ENCODE peak calls at places on chromosome 10, in four cellular contexts. R is sigmoid colon, W is ovary, N is IMR-90. F is an unnamed sample.

GRCh38 chr10:71766717-71767419 is 6.5 kb downstream of the VSIR start:
- DNase-seq in W (peak; percentile 75), R (peak; percentile 89), N (peak; percentile 95), F (no peak)

GRCh38 chr10:72487521-72487920 is 132.8 kb upstream of the DNAJB12 start:
- DNase-seq in N (no peak), R (no peak), W (no peak), F (no peak)

GRCh38 chr10:9195385-9195784 is 1140.9 kb downstream of the GATA3 start:
- DNase-seq in R (no peak), N (no peak), W (no peak), F (no peak)

GRCh38 chr10:51894752-51895151 is 195.4 kb upstream of the CSTF2T start:
- DNase-seq in W (no peak), R (no peak), N (peak; percentile 73), F (no peak)

GRCh38 chr10:29996842-29997123 is 62.6 kb downstream of the JCAD start:
- DNase-seq in R (no peak), W (no peak), N (no peak), F (no peak)

GRCh38 chr10:59108886-59109288 is 67.6 kb upstream of the PHYHIPL start:
- DNase-seq in W (no peak), R (no peak), N (no peak), F (no peak)

GRCh38 chr10:123922126-123922525 is 30.5 kb upstream of the CPXM2 start:
- DNase-seq in W (no peak), N (no peak), R (no peak), F (no peak)

GRCh38 chr10:36114913-36115312 is 472.8 kb upstream of the FZD8 start:
- DNase-seq in N (peak; percentile 84), R (no peak), W (no peak), F (no peak)

GRCh38 chr10:124740374-124741280 is 3.6 kb downstream of the FAM53B start:
- DNase-seq in N (peak; percentile 41), R (peak; percentile 92), W (peak; percentile 72), F (no peak)

GRCh38 chr10:69389827-69390490 is 26.8 kb downstream of the TACR2 start:
- DNase-seq in R (no peak), N (peak; percentile 26), W (no peak), F (no peak)

GRCh38 chr10:543131-543530 is 146.3 kb downstream of the DIP2C start:
- DNase-seq in N (no peak), W (no peak), R (peak; percentile 29), F (peak; percentile 12)

GRCh38 chr10:96268341-96268909 is 2.9 kb downstream of the BLNK start:
- DNase-seq in W (no peak), N (no peak), R (no peak), F (no peak)
- H3K4me3 ChIP-seq in W (no peak overlapping the region), N (no peak overlapping the region), R (no peak overlapping the region), F (peak overlapping the region; percentile 45)

GRCh38 chr10:3226960-3227724 is 54.6 kb upstream of the PITRM1 start:
- DNase-seq in W (no peak), R (no peak), N (peak; percentile 79), F (no peak)

GRCh38 chr10:3222068-3222467 is 49.5 kb upstream of the PITRM1 start:
- DNase-seq in N (no peak), W (no peak), R (no peak), F (no peak)

GRCh38 chr10:3228610-3228945 is 56.0 kb upstream of the PITRM1 start:
- DNase-seq in R (no peak), W (no peak), N (no peak), F (no peak)

GRCh38 chr10:3224241-3224640 is 51.7 kb upstream of the PITRM1 start:
- DNase-seq in N (no peak), W (no peak), R (no peak), F (no peak)

DNA sequence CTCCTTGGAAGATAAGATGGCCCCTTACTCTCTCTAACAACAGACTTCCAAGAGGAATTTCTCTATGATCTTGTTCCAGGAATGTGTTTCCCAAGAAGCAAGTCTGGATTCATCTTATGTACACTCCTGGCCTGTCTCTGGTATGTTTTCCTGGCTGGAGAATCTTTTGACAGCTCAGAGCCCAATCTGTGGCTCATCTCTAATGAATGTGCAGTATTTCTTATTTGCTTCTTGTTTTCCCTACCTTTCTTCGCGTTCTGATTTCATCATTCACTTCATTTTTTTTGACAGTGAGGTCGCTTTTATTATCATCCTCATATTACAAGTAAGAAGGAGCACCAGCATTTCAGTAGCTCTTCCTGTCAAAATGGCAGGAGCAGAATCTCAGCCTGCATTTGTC is 53.0 kb upstream of the PITRM1 start:
- DNase-seq in N (peak; percentile 69), W (no peak), R (no peak), F (no peak)
- H3K27ac ChIP-seq in N (no peak overlapping the region), W (no peak overlapping the region), R (no peak overlapping the region), F (no peak overlapping the region)

DNA sequence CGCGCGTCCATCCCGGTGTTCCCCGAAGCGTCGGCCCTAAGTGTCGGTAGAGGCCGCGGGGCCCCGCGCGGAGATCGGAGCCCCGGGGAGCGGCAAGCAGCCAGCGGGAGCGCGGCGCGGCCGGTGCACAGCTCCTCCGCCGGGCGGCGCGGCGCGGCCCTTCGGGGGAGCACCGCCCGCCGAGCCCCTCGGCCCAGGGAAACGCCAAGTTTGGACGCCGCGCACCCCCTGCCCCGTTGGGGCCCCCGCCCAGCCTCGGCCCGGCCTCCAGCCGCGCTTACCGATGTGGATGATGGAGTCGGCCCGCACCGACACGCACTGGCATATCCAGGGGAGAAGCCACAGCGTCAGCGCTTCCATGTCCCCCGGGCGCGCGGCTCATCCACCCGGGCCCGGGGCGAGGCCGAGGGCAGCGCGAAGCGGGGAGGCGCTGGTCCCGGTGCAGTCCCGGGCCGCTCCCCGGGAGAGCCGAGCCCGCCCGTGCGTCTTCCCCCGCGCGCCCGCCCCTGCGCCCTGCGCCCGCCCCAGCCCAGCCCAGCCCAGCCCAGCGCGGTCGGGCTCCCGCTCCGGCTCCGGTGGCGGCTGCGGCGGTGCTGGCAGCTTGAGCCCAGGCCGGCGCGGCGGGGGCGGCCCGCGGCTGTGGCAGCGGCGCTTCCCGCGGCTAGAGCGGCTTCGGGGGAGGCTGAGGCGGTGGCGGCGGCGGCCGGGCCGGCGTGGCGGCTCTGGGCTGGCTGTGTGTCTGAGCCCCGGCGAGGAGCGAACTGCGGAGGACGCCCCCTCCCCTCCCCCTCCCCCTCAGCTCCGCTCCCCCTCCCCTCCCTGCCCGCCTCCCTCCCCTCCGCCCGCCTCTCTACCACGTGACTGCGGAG is at the start of gene GRID1:
- DNase-seq in R (peak; percentile 69), W (no peak), N (no peak), F (peak; percentile 71)
- TF ChIP-seq CTCF in R (no peak), W (no peak), N (no peak), F (no peak)

GRCh38 chr10:43322769-43323168 is 48.7 kb upstream of the FXYD4 start:
- DNase-seq in W (peak; percentile 91), R (peak; percentile 90), N (peak; percentile 51), F (peak; percentile 97)
- H3K4me3 ChIP-seq in W (no peak overlapping the region), R (peak overlapping the region; percentile 40), N (peak overlapping the region; percentile 17), F (peak overlapping the region; percentile 47)

GRCh38 chr10:22631646-22632278 is 82.6 kb downstream of the PIP4K2A start:
- DNase-seq in N (peak; percentile 50), R (no peak), W (no peak), F (peak; percentile 71)

GRCh38 chr10:22634606-22635467 is 79.5 kb downstream of the PIP4K2A start:
- DNase-seq in N (no peak), W (no peak), R (no peak), F (no peak)

GRCh38 chr10:22634093-22634492 is 80.3 kb downstream of the PIP4K2A start:
- DNase-seq in W (no peak), N (no peak), R (no peak), F (no peak)

GRCh38 chr10:22633106-22633505 is 81.3 kb downstream of the PIP4K2A start:
- DNase-seq in R (no peak), N (no peak), W (no peak), F (no peak)

DNA sequence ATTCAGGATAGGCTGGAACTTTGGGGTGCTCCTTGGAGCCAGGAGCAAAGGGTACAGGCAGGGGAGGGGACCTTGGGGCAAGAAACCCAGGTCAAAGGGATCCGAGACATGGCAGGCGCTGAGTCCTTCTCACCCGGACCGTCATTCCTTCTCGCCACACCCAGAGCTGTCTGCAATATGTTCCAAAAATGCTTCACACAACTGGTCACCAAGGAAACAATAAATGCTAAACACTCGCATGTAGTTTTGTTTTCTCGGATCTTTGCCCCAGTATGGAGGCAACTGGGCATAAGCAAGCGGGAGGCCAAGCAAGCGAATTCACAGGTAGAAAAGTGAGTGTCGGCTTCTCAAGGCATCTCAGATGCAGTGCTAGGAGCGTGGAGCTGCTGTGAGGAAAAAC is 80.8 kb downstream of the PIP4K2A start:
- DNase-seq in N (no peak), W (no peak), R (no peak), F (no peak)
- H3K27ac ChIP-seq in N (no peak overlapping the region), W (no peak overlapping the region), R (no peak overlapping the region), F (peak overlapping the region; percentile 66)

GRCh38 chr10:62636825-62637248 is 167.7 kb upstream of the ADO start:
- DNase-seq in W (no peak), N (peak; percentile 11), R (no peak), F (no peak)
- TF ChIP-seq CTCF in W (no peak), N (peak; percentile 29), R (no peak), F (no peak)

DNA sequence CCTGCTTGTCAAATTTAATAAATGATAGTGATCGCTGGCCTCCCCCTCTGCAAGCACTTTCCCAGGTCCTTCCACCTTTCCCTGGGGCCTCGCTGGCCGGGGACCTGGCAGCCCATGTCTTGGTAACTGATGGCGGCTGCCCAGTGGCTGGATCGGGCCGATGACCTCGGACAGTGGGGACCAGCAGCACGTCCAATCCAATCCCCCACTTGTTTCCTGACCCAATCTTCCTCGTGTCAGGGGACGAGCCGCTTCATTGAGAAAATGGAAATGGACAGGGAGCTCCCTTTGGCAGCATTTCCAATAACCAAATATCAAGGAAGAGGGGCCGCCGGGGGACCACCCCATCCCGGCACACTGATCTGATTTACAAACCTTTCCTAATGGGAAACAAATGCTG is 17.2 kb downstream of the EBF3 start:
- DNase-seq in R (peak; percentile 60), W (no peak), N (no peak), F (no peak)
- H3K4me3 ChIP-seq in R (no peak overlapping the region), W (no peak overlapping the region), N (no peak overlapping the region), F (no peak overlapping the region)

DNA sequence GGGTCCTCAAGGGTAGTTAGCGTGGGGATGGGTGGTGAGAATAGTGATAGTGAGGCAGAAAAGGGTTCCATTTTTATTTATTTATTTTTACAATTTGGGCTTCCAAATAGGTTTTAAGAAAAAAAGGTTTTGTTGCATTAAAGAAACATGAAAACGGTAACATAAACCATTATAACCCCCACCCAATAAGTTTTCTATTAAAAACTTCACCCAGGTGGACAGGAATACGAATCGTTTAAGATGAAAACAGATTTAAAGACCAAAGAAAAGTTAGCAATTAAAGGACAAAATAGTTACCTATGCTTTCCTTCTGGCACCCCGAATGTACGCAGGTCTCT is 78.7 kb downstream of the ZFAND4 start:
- DNase-seq in W (no peak), N (no peak), R (no peak), F (no peak)
- H3K27ac ChIP-seq in W (no peak overlapping the region), N (no peak overlapping the region), R (no peak overlapping the region), F (peak overlapping the region; percentile 67)

DNA sequence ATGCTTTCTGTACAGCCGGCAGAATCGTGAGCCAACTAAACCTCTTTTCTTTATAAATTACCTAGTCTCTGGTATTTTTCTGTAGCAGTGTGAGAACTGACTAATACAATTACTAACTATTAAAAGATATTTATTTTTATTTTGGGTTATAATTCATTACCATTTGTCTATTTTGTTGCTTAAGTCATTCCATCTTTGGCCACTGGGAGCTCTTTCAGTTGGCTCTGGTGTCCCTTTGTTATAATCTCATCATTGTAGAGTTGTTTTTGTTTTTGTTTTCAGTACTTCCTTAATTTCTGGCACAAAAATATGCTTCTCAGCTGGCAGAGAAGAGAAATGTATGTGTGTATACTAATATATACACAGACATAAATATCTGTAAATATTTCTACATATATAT is 807.9 kb upstream of the MBL2 start:
- DNase-seq in N (no peak), R (no peak), W (no peak), F (no peak)
- TF ChIP-seq CTCF in N (no peak), R (no peak), W (no peak), F (no peak)